ENCODE peak calls at places on chromosomes 3 and 15, in four cellular contexts. I is GM12878, J is D721Med, O is AG08396. B is an unnamed sample.
A peak's percentile ranks its signal among the peaks of the same experiment; 100 is the strongest.

GRCh38 chr3:113623324-113623723 is 73.1 kb downstream of the USF3 start:
- DNase-seq in I (no peak), J (no peak), O (no peak), B (no peak)

GRCh38 chr3:9669720-9670432 is 20.6 kb downstream of the MTMR14 start:
- DNase-seq in I (no peak), J (no peak), O (peak; percentile 20), B (no peak)

GRCh38 chr15:89482139-89482538 is 14.2 kb downstream of the RHCG start:
- DNase-seq in I (no peak), J (no peak), O (no peak), B (no peak)

GRCh38 chr3:123749716-123750115 is 134.4 kb downstream of the MYLK start:
- DNase-seq in I (no peak), J (no peak), O (peak; percentile 67), B (no peak)

GRCh38 chr3:107206141-107206540 is 171.1 kb upstream of the CCDC54 start:
- DNase-seq in I (no peak), J (no peak), O (peak; percentile 30), B (peak; percentile 11)

GRCh38 chr3:120435621-120436020 is 15.2 kb downstream of the FSTL1 start:
- DNase-seq in I (no peak), J (no peak), O (peak; percentile 23), B (no peak)

GRCh38 chr15:71496336-71496955 is 313.9 kb upstream of the NR2E3 start:
- DNase-seq in I (no peak), J (no peak), O (peak; percentile 11), B (no peak)

GRCh38 chr3:195247086-195247862 is 23.7 kb downstream of the XXYLT1 start:
- DNase-seq in I (no peak), J (no peak), O (no peak), B (no peak)

GRCh38 chr3:162217603-162218002 is 721.0 kb downstream of the OTOL1 start:
- DNase-seq in I (no peak), J (no peak), O (peak; percentile 1), B (no peak)

GRCh38 chr3:132695422-132695821 is 26.8 kb downstream of the NPHP3 start:
- DNase-seq in I (no peak), J (no peak), O (no peak), B (no peak)

GRCh38 chr3:187473778-187474406 is 105.7 kb downstream of the RTP4 start:
- DNase-seq in I (no peak), J (no peak), O (no peak), B (no peak)

GRCh38 chr3:175338775-175339535 is 479.8 kb downstream of the NAALADL2 start:
- DNase-seq in I (no peak), J (no peak), O (peak; percentile 45), B (no peak)

GRCh38 chr3:9916734-9917680 is at the start of gene IL17RC:
- DNase-seq in I (no peak), J (no peak), O (peak; percentile 89), B (peak; percentile 27)

GRCh38 chr3:184619348-184619747 is 57.8 kb downstream of the EPHB3 start:
- DNase-seq in I (no peak), J (no peak), O (no peak), B (no peak)

GRCh38 chr15:29089731-29090616 is 179.6 kb downstream of the NSMCE3 start:
- DNase-seq in I (no peak), J (no peak), O (no peak), B (no peak)

GRCh38 chr15:52217186-52217585 is 26.0 kb upstream of the GNB5 start:
- DNase-seq in I (no peak), J (no peak), O (no peak), B (no peak)

GRCh38 chr3:147410518-147411234 is 1.5 kb downstream of the ZIC1 start:
- DNase-seq in I (no peak), J (no peak), O (no peak), B (no peak)

GRCh38 chr15:92079047-92079446 is 225.5 kb downstream of the SLCO3A1 start:
- DNase-seq in I (no peak), J (no peak), O (no peak), B (no peak)

GRCh38 chr3:17175187-17175839 is 290.6 kb downstream of the PLCL2 start:
- DNase-seq in I (no peak), J (no peak), O (peak; percentile 49), B (no peak)

GRCh38 chr15:66151809-66152208 is 101.7 kb downstream of the MEGF11 start:
- DNase-seq in I (no peak), J (no peak), O (no peak), B (no peak)

GRCh38 chr15:94532226-94532625 is 300.9 kb downstream of the MCTP2 start:
- DNase-seq in I (no peak), J (no peak), O (no peak), B (no peak)

GRCh38 chr15:91055548-91056331 is 33.3 kb upstream of the VPS33B start:
- DNase-seq in I (peak; percentile 11), J (peak; percentile 33), O (peak; percentile 77), B (peak; percentile 54)

B was measured in neural crest cell.